ENCODE peak calls at places on chromosomes 5 and 9, in four cellular contexts. W is cardiac muscle cell, U is tibial artery, Z is upper lobe of left lung. E is an unnamed sample.

GRCh38 chr5:23446436-23446835 is 61.0 kb upstream of the PRDM9 start:
- DNase-seq in W (peak), U (no peak), Z (no peak), E (no peak)

GRCh38 chr5:107542428-107542827 is 128.3 kb downstream of the EFNA5 start:
- DNase-seq in W (peak), U (peak), Z (no peak), E (no peak)

GRCh38 chr9:137451976-137452760 is 7.0 kb downstream of the NSMF start:
- DNase-seq in W (no peak), U (no peak), Z (peak), E (no peak)

GRCh38 chr5:124394700-124395099 is 351.7 kb downstream of the ZNF608 start:
- DNase-seq in W (no peak), U (no peak), Z (peak), E (no peak)

GRCh38 chr5:69030663-69031062 is 63.2 kb upstream of the SLC30A5 start:
- DNase-seq in W (peak), U (no peak), Z (no peak), E (no peak)

GRCh38 chr5:136174021-136174659 is 18.8 kb downstream of the SMIM32 start:
- DNase-seq in W (peak), U (no peak), Z (no peak), E (no peak)

GRCh38 chr9:84670801-84671153 is 1.2 kb downstream of the NTRK2 start:
- DNase-seq in W (no peak), U (no peak), Z (no peak), E (no peak)

GRCh38 chr9:97983524-97984187 is 515 bp downstream of the ANP32B start:
- DNase-seq in W (peak), U (peak), Z (peak), E (peak)

GRCh38 chr5:140967226-140967893 is 1.1 kb downstream of the PCDHAC2 start:
- DNase-seq in W (no peak), U (no peak), Z (no peak), E (no peak)

GRCh38 chr9:109409998-109410397 is 88.1 kb downstream of the PTPN3 start:
- DNase-seq in W (no peak), U (no peak), Z (peak), E (no peak)

GRCh38 chr9:38339087-38339486 is 53.4 kb upstream of the ALDH1B1 start:
- DNase-seq in W (peak), U (no peak), Z (no peak), E (no peak)

GRCh38 chr5:122429545-122430327 is 117.7 kb downstream of the SNCAIP start:
- DNase-seq in W (no peak), U (no peak), Z (no peak), E (no peak)

GRCh38 chr9:124783830-124784229 is 6.9 kb downstream of the OLFML2A start:
- DNase-seq in W (no peak), U (no peak), Z (no peak), E (no peak)

GRCh38 chr5:74954919-74955318 is 88.7 kb upstream of the FAM169A start:
- DNase-seq in W (peak), U (no peak), Z (no peak), E (no peak)

GRCh38 chr9:36162211-36162610 is 7.0 kb upstream of the CCIN start:
- DNase-seq in W (no peak), U (no peak), Z (no peak), E (no peak)

GRCh38 chr5:99605904-99606303 is 677.1 kb upstream of the CHD1 start:
- DNase-seq in W (no peak), U (no peak), Z (no peak), E (no peak)

GRCh38 chr9:97980918-97981827 is 2.0 kb upstream of the ANP32B start:
- DNase-seq in W (no peak), U (peak), Z (no peak), E (peak)

GRCh38 chr9:118782790-118783463 is 586.3 kb downstream of the BRINP1 start:
- DNase-seq in W (no peak), U (no peak), Z (no peak), E (no peak)

GRCh38 chr9:38687389-38687842 is 32.5 kb downstream of the FAM240B start:
- DNase-seq in W (peak), U (no peak), Z (peak), E (peak)

GRCh38 chr9:136086213-136086881 is 8.7 kb downstream of the NACC2 start:
- DNase-seq in W (no peak), U (no peak), Z (peak), E (no peak)

GRCh38 chr5:169637085-169637855 is at the start of gene DOCK2:
- DNase-seq in W (no peak), U (peak), Z (peak), E (no peak)

GRCh38 chr5:173291722-173292658 is 36.2 kb downstream of the STC2 start:
- DNase-seq in W (peak), U (no peak), Z (no peak), E (no peak)

GRCh38 chr9:79477955-79478751 is 93.6 kb upstream of the TLE4 start:
- DNase-seq in W (peak), U (peak), Z (no peak), E (peak)

GRCh38 chr5:69416180-69416579 is 1.3 kb downstream of the MARVELD2 start:
- DNase-seq in W (no peak), U (no peak), Z (no peak), E (no peak)

GRCh38 chr9:2560175-2560574 is 61.4 kb upstream of the VLDLR start:
- DNase-seq in W (no peak), U (no peak), Z (no peak), E (no peak)

GRCh38 chr5:1526151-1526631 is 2.4 kb upstream of the LPCAT1 start:
- DNase-seq in W (no peak), U (peak), Z (peak), E (no peak)

GRCh38 chr5:73692166-73692640 is 66.2 kb downstream of the ARHGEF28 start:
- DNase-seq in W (peak), U (no peak), Z (no peak), E (no peak)

GRCh38 chr5:7324919-7325318 is 71.0 kb upstream of the ADCY2 start:
- DNase-seq in W (no peak), U (no peak), Z (no peak), E (no peak)

GRCh38 chr5:52743012-52743411 is 44.7 kb upstream of the ITGA1 start:
- DNase-seq in W (no peak), U (no peak), Z (no peak), E (no peak)

GRCh38 chr5:36301858-36302603 is at the start of gene RANBP3L:
- DNase-seq in W (peak), U (no peak), Z (no peak), E (no peak)

GRCh38 chr5:36300927-36301540 is 668 bp downstream of the RANBP3L start:
- DNase-seq in W (no peak), U (no peak), Z (no peak), E (no peak)

GRCh38 chr5:36298546-36298945 is 3.2 kb downstream of the RANBP3L start:
- DNase-seq in W (peak), U (no peak), Z (no peak), E (no peak)

GRCh38 chr5:36297653-36298052 is 4.0 kb downstream of the RANBP3L start:
- DNase-seq in W (no peak), U (no peak), Z (no peak), E (no peak)

DNA sequence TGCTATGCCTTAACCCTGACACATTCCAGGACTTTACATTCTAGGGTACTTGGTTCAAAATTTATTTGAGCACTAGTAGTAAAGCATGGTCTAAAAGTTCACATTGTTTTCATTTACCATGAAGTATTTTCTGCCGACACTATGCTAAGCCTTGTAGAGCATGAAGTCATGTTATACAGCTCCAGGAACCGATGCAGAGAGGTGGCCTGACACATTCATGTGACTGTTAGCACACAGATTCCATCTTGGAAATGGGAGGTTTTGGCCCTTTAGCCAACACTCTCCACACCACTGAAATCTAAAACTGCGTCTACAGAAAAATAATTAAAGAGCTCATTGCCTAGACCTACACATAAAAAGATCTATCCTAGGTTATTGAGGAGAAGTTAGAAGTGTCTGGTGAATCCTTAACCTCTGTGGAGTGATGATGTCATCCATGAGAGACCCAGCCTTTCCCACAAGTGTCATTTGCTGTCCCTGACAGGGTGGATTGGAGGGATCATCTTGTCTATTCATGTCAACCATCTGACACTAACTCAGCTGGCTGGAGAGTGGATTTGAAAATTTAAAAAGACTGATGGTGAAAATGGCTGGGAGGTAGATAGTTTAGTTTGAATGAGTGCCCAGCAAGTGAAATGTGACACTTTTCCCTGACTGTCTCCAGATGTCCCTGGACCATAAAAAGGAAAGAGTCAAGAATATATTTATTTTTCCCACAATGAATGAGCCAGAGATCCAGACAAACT is 1.3 kb downstream of the RANBP3L start:
- DNase-seq in W (no peak), U (no peak), Z (no peak), E (no peak)
- H3K27ac ChIP-seq in W (no peak), U (peak), Z (peak), E (peak)

DNA sequence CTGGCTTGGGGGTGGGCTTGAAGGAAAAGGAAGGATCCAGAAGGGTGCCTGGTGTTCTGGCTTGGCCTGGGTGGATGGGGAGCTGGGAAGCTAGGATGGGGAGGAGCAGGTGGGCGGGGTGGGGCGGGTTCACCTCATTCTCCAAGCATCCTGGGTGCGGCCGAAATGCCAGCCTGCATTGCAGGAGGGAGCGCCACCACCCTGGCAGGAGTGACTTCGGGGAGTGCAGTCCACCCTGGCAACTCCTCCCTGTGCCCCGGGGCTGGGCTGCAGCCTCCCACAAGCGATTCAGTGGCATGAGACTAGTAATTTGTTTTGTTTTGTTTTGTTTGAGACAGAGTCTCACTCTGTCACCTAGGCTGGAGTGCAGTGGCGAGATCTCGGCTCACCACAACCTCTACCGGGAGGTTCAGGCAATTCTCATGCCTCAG is 5.5 kb downstream of the TTC16 start:
- DNase-seq in W (no peak), U (no peak), Z (no peak), E (peak)
- H3K27ac ChIP-seq in W (no peak), U (no peak), Z (no peak), E (no peak)

DNA sequence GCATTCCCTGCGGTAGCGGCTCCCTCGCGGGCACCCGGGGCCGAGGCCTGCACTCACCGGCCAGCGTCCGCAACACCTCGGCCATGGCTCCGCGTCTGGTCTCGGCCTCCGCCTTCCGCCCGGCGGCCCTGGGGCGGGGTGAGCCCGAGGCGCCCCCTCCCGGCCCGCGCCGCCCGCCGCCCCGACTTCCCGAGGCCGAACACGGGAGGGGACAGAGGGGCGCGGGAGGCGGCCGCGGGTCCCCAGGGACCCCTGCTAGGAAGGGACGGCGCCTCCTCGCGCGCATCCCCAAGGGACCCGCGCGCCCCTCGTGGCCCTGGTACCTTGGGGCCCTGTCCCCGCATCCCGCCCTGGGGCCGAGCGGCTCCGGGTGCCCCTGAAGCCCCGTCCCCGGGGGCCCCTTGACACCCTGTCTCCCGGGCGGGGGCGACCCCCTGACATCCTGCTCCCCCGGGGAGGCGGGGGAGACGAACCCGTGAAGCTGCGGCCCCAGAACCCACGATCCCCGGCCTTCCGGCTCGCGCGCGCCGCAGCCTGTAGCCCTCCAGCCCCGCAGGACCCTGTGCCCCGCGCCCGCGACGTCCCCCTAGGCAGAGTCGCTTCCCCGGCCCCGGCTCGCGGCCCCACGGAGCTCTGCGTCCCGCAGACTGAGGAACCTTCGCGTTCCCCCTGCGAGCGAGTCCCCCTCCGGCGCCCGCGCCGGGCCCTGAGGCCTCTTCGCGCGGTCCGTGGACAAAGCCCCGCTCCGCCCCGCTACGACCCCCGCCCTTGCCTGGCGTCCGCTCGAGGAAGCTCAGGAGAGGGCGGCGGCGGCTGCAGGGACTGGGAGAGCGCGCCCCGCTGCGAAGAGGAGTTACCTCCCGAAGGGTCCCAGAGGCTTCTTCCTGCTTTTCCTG is at the start of gene ABO:
- DNase-seq in W (no peak), U (no peak), Z (peak), E (no peak)
- H3K27ac ChIP-seq in W (no peak), U (no peak), Z (peak), E (no peak)

DNA sequence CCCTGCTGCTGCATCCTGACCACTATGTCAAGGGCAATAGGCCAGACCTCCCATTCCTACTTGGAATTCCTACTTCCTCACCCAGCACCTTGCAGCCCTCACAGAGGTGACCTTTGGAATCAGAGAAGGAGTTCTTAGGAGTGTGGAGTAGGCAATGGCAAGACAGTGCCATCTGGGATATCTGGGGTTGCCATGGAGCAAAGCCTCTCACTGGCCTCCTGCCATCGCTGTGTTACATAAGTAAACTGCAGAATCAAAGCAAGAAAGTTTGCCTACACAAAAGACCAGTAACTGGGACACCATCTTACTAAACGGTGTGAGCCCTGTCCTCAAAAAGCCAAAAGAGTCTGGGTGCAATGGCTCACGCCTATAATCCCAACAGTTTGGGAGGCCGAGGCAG is 71.6 kb upstream of the FBXW11 start:
- DNase-seq in W (no peak), U (no peak), Z (no peak), E (no peak)
- H3K27ac ChIP-seq in W (no peak), U (no peak), Z (no peak), E (no peak)

E was measured in caudate nucleus.